ENCODE peak calls at places on chromosome 9, in five cellular contexts. S is adrenal gland, Y is adipocyte, V is mesendoderm, E is stomach. R is an unnamed sample. For H3K4me1, the result is how much of the 10 kb centered on the place peaks cover.

GRCh38 chr9:126719677-126720435 is 85.0 kb upstream of the ZBTB43 start:
- DNase-seq in S (peak), Y (peak), V (peak), E (peak), R (peak)

GRCh38 chr9:115262477-115262876 is 144.5 kb upstream of the TNC start:
- DNase-seq in S (peak), Y (peak), V (peak), E (peak), R (no peak)

GRCh38 chr9:124780060-124780756 is 3.3 kb downstream of the OLFML2A start:
- DNase-seq in S (no peak), Y (no peak), V (no peak), E (peak), R (peak)

GRCh38 chr9:4224181-4224580 is 75.7 kb downstream of the GLIS3 start:
- DNase-seq in S (no peak), Y (no peak), V (no peak), E (no peak), R (no peak)

GRCh38 chr9:83047839-83048775 is 14.8 kb downstream of the RASEF start:
- DNase-seq in S (no peak), Y (no peak), V (no peak), E (peak), R (no peak)

GRCh38 chr9:127723450-127723849 is 7.6 kb downstream of the TTC16 start:
- DNase-seq in S (no peak), Y (peak), V (no peak), E (peak), R (no peak)

GRCh38 chr9:18542837-18543405 is 69.0 kb downstream of the ADAMTSL1 start:
- DNase-seq in S (no peak), Y (no peak), V (no peak), E (no peak), R (no peak)

GRCh38 chr9:129555512-129556203 is 65.2 kb downstream of the C9orf50 start:
- DNase-seq in S (no peak), Y (no peak), V (no peak), E (no peak), R (no peak)

GRCh38 chr9:124611106-124611505 is 103.9 kb upstream of the NR5A1 start:
- DNase-seq in S (no peak), Y (no peak), V (no peak), E (no peak), R (no peak)

GRCh38 chr9:114309096-114309495 is 13.8 kb upstream of the ORM1 start:
- DNase-seq in S (peak), Y (no peak), V (no peak), E (peak), R (no peak)

GRCh38 chr9:86122309-86122708 is 23.0 kb upstream of the GOLM1 start:
- DNase-seq in S (no peak), Y (no peak), V (peak), E (no peak), R (no peak)

GRCh38 chr9:85527331-85528015 is 214.3 kb downstream of the AGTPBP1 start:
- DNase-seq in S (no peak), Y (no peak), V (no peak), E (no peak), R (no peak)

GRCh38 chr9:38720083-38720755 is at the start of gene FAM240B:
- DNase-seq in S (no peak), Y (no peak), V (no peak), E (no peak), R (no peak)

GRCh38 chr9:34377402-34377741 is 674 bp upstream of the MYORG start:
- DNase-seq in S (peak), Y (no peak), V (no peak), E (no peak), R (peak)

GRCh38 chr9:127116088-127116726 is 6.2 kb downstream of the ANGPTL2 start:
- DNase-seq in S (no peak), Y (no peak), V (no peak), E (no peak), R (no peak)

GRCh38 chr9:35035851-35036701 is 36.3 kb downstream of the VCP start:
- DNase-seq in S (no peak), Y (no peak), V (no peak), E (peak), R (no peak)

GRCh38 chr9:21110708-21111576 is 30.7 kb downstream of the IFNW1 start:
- DNase-seq in S (no peak), Y (peak), V (peak), E (no peak), R (peak)

GRCh38 chr9:107805198-107805597 is 315.6 kb upstream of the KLF4 start:
- DNase-seq in S (no peak), Y (no peak), V (no peak), E (no peak), R (no peak)

GRCh38 chr9:81687521-81688261 is 1.7 kb downstream of the TLE1 start:
- DNase-seq in S (peak), Y (peak), V (peak), E (peak), R (peak)

GRCh38 chr9:110255064-110255416 is 1.3 kb downstream of the TXN start:
- DNase-seq in S (no peak), Y (no peak), V (no peak), E (no peak), R (peak)

GRCh38 chr9:21334603-21334968 is 618 bp downstream of the KLHL9 start:
- DNase-seq in S (no peak), Y (peak), V (no peak), E (no peak), R (no peak)

GRCh38 chr9:93036887-93037475 is 21.5 kb upstream of the SUSD3 start:
- DNase-seq in S (no peak), Y (no peak), V (no peak), E (no peak), R (no peak)

GRCh38 chr9:116499986-116500871 is 186.9 kb upstream of the TRIM32 start:
- DNase-seq in S (no peak), Y (peak), V (peak), E (no peak), R (no peak)

GRCh38 chr9:133874061-133874638 is 118.0 kb downstream of the VAV2 start:
- DNase-seq in S (peak), Y (peak), V (peak), E (no peak), R (peak)

GRCh38 chr9:126756876-126757415 is 47.9 kb upstream of the ZBTB43 start:
- DNase-seq in S (no peak), Y (no peak), V (no peak), E (no peak), R (no peak)

GRCh38 chr9:107874591-107875374 is 385.2 kb upstream of the KLF4 start:
- DNase-seq in S (no peak), Y (no peak), V (no peak), E (no peak), R (no peak)

GRCh38 chr9:72363908-72364678 is 915 bp downstream of the ZFAND5 start:
- DNase-seq in S (peak), Y (peak), V (peak), E (peak), R (peak)

GRCh38 chr9:116247284-116247683 is 93.7 kb downstream of the PAPPA start:
- DNase-seq in S (no peak), Y (no peak), V (no peak), E (no peak), R (no peak)

GRCh38 chr9:99515874-99516656 is 294.0 kb downstream of the SEC61B start:
- DNase-seq in S (no peak), Y (no peak), V (no peak), E (no peak), R (no peak)

GRCh38 chr9:93929231-93929630 is 25.9 kb downstream of the BARX1 start:
- DNase-seq in S (no peak), Y (no peak), V (no peak), E (no peak), R (no peak)

GRCh38 chr9:94159069-94159915 is 75.0 kb downstream of the PTPDC1 start:
- DNase-seq in S (no peak), Y (peak), V (no peak), E (no peak), R (no peak)

GRCh38 chr9:5593904-5594303 is 35.0 kb upstream of the RIC1 start:
- DNase-seq in S (no peak), Y (no peak), V (no peak), E (no peak), R (no peak)
- H3K4me3 ChIP-seq in S (no peak), Y (no peak), V (no peak), E (no peak), R (no peak)

GRCh38 chr9:104871961-104872527 is 55.9 kb downstream of the ABCA1 start:
- DNase-seq in S (no peak), Y (no peak), V (no peak), E (no peak), R (no peak)

GRCh38 chr9:104868303-104868686 is 59.7 kb downstream of the ABCA1 start:
- DNase-seq in S (no peak), Y (no peak), V (no peak), E (no peak), R (no peak)

GRCh38 chr9:104872959-104873850 is 54.8 kb downstream of the ABCA1 start:
- DNase-seq in S (peak), Y (peak), V (peak), E (no peak), R (no peak)

GRCh38 chr9:104868687-104869404 is 59.1 kb downstream of the ABCA1 start:
- DNase-seq in S (peak), Y (peak), V (peak), E (peak), R (no peak)

GRCh38 chr9:104869801-104870200 is 58.2 kb downstream of the ABCA1 start:
- DNase-seq in S (no peak), Y (no peak), V (no peak), E (no peak), R (no peak)
- H3K4me1 ChIP-seq in S (half or more), Y (half or more), V (under half), E (half or more), R (under half)

DNA sequence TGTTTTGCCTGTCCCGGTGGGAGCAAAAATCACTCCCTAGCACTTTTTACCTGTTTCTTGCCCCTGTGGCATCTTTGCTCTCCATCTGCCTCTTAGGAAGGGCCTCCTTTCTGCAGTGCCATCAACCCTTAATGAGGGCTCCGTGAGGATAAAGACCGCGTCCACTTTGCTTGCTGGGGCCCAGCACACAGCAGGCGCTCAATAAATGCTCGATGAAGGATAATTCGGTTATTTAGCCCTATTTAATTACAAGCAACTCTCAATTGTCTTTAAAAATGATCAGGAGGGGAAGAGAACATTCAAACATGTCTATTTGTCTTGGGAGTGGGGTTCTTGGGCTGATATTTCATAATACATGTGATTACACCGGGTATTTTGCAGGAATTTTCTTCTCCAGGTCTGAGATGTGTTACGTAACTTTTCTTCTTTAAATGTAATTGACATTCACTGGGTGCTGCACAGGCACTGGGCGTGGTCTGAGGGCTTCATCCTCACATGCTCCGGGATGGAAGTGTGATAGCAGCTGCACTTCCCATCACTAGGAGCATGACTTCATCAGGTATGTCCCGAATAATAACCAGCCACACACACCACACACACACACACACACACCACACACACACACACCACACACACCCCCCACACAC is 19.8 kb upstream of the NTNG2 start:
- DNase-seq in S (no peak), Y (no peak), V (peak), E (no peak), R (peak)
- H3K4me3 ChIP-seq in S (no peak), Y (peak), V (no peak), E (peak), R (no peak)

DNA sequence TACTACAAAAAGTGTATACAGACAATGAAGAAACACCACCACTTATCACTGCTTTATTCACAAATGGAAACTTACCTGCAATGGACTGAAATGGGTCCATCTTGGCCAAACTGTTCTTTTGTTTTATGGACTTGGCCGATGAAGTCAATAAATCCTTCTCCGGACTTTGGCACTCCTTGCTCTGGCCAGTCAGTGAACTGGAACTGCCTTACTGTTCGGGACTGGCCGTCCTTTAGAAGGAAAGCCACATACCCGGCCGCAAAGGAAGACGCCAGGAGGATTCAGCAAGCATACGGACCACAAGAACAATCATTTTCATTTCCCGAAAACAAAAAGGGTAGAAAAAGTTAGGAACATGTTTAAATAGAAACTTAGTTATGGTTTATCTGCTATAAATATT is 531.9 kb upstream of the DMAC1 start:
- DNase-seq in S (no peak), Y (no peak), V (no peak), E (no peak), R (no peak)
- H3K4me1 ChIP-seq in S (under half), Y (under half), V (under half), E (under half), R (under half)

GRCh38 chr9:136001231-136001630 is 40.1 kb upstream of the UBAC1 start:
- DNase-seq in S (no peak), Y (no peak), V (no peak), E (no peak), R (no peak)
- H3K4me3 ChIP-seq in S (no peak), Y (no peak), V (no peak), E (no peak), R (no peak)

DNA sequence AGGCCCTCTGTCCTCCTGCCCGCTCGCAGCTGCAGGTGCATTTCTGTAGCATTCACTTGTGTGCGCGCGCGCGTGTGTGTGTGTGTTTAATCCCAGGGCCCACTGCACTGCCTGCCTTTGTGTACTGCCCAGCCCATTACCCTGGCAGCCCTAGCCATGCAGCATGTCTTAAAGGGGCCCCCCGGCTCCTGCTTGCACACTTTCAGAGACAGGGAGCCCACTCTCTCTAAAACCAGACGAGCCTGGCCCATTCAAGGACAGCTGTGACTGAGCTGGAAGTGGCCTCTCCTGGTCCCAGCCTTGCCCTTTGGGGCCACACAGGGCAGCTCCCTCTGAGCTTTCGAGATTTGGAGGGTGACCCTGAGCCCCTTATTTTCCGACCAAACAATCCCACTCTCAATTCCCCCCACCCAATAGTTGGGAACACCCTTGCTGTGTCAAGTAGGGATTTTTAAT is 98.9 kb downstream of the DAB2IP start:
- DNase-seq in S (no peak), Y (no peak), V (no peak), E (peak), R (no peak)
- H3K4me1 ChIP-seq in S (half or more), Y (under half), V (under half), E (half or more), R (under half)

DNA sequence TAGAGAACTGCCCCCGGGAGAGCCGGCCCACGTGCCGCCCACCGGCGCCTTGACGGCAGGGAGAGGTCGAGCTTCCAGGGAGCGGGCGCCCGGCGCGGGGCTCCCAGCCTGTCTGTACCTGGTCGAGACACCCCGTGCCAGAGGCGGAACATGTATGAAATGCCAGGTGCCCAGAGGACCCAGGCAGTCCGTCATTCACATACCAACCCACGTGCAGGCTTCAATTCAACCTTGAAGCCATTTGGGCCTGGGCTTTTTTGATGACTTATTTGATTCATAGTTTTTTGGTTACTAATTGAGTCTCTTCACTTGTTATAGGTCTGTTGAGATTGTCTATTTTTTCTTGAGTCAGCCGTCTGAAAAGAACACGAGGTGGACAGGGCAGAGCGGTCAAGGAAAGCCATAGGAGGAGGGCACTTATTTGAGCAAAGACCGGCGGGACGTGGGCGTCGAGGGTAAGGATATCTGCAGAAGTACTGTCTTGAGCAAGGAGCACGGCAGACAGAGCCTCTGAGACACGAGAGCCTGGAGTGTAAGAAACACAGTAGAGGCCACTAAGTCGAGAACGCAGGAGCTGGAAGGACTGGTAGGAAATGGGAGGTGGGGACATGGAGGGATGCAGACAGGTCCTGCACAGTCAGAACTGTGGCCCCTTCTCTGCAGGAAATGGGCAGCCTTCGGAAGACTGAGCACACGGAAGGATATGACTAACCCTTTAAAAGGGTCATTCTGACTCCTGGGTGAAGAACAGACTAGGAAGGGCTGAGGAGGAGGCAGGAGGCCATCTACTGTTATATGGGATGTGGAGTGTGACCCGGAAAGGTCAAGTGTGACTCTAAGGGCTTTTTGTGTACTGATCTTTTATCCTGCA is 1.2 kb upstream of the CAMSAP1 start:
- DNase-seq in S (no peak), Y (peak), V (no peak), E (no peak), R (no peak)
- H3K4me3 ChIP-seq in S (peak), Y (peak), V (no peak), E (peak), R (peak)

DNA sequence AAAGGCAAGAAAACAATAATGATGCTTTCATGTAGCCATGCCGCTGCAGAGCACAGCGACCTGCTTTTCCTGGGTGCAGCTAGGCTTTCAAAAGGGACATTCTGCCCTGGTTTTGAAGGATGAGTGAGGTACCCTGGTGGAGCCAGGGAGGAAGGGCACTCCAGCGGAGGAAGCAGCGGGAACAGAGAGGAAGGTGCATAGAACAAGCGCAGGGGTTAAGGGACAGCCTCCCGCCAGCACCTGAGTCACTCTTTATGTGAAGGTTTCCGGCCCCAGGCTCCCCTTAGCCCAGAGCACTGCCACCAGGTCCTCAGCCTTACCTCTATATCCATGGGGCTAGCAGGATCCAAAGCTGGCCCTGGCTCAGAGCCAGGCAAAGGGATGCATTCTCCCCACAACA is 221.1 kb downstream of the CDK5RAP2 start:
- DNase-seq in S (no peak), Y (no peak), V (peak), E (no peak), R (no peak)
- H3K4me1 ChIP-seq in S (under half), Y (under half), V (under half), E (under half), R (under half)

GRCh38 chr9:135087899-135088347 is 455 bp downstream of the OLFM1 start:
- DNase-seq in S (no peak), Y (no peak), V (peak), E (no peak), R (no peak)
- H3K4me3 ChIP-seq in S (no peak), Y (peak), V (peak), E (peak), R (no peak)

GRCh38 chr9:91564081-91564670 is 140.5 kb upstream of the NFIL3 start:
- DNase-seq in S (no peak), Y (peak), V (no peak), E (no peak), R (no peak)

GRCh38 chr9:91558879-91559278 is 135.2 kb upstream of the NFIL3 start:
- DNase-seq in S (no peak), Y (peak), V (no peak), E (no peak), R (no peak)

GRCh38 chr9:91557352-91557751 is 133.7 kb upstream of the NFIL3 start:
- DNase-seq in S (no peak), Y (peak), V (no peak), E (no peak), R (no peak)

GRCh38 chr9:91562412-91562811 is 138.8 kb upstream of the NFIL3 start:
- DNase-seq in S (no peak), Y (peak), V (no peak), E (no peak), R (no peak)

GRCh38 chr9:91560301-91560700 is 136.7 kb upstream of the NFIL3 start:
- DNase-seq in S (no peak), Y (peak), V (peak), E (no peak), R (no peak)
- H3K4me1 ChIP-seq in S (under half), Y (under half), V (under half), E (under half), R (under half)